ENCODE peak calls at places on chromosome 19, in six cellular contexts. G is lower lobe of right lung, I is neural progenitor cell, E is heart right ventricle, U is sigmoid colon, M is neuronal stem cell. Z is an unnamed sample.
A peak's percentile ranks its signal among the peaks of the same experiment; 100 is the strongest.

GRCh38 chr19:40272261-40272660 is 12.9 kb downstream of the AKT2 start:
- DNase-seq in I (no peak), M (no peak), U (no peak), E (no peak), G (no peak), Z (no peak)

GRCh38 chr19:794989-795658 is 2.1 kb upstream of the PTBP1 start:
- DNase-seq in M (no peak), U (no peak), E (no peak), G (no peak), I (no peak), Z (no peak)

GRCh38 chr19:11234486-11235075 is 4.8 kb upstream of the ANGPTL8 start:
- DNase-seq in I (no peak), U (no peak), E (no peak), M (no peak), G (no peak), Z (no peak)

GRCh38 chr19:33408538-33408937 is 35.0 kb downstream of the CEBPG start:
- DNase-seq in U (peak; percentile 21), E (no peak), G (no peak), I (no peak), M (no peak), Z (no peak)

GRCh38 chr19:51148571-51148970 is 6.5 kb downstream of the SIGLEC7 start:
- DNase-seq in U (no peak), G (no peak), I (no peak), E (no peak), M (no peak), Z (no peak)

GRCh38 chr19:34773555-34773864 is 495 bp upstream of the ZNF599 start:
- DNase-seq in I (no peak), G (no peak), M (no peak), U (no peak), E (no peak), Z (no peak)

GRCh38 chr19:7874080-7874856 is at the start of gene PRR36:
- DNase-seq in U (no peak), M (peak; percentile 79), G (peak; percentile 79), I (peak; percentile 92), E (no peak), Z (no peak)

GRCh38 chr19:10681658-10682057 is 19.6 kb upstream of the QTRT1 start:
- DNase-seq in M (no peak), G (no peak), E (no peak), U (no peak), I (no peak), Z (no peak)

GRCh38 chr19:9995999-9996398 is 14.3 kb downstream of the COL5A3 start:
- DNase-seq in E (no peak), G (no peak), I (no peak), M (no peak), U (no peak), Z (no peak)

GRCh38 chr19:1266116-1266817 is 2.9 kb upstream of the CIRBP start:
- DNase-seq in E (peak; percentile 93), M (peak; percentile 92), I (peak; percentile 95), U (peak; percentile 94), G (peak; percentile 93), Z (peak; percentile 52)

GRCh38 chr19:52028027-52028779 is at the start of gene ZNF614:
- DNase-seq in G (peak; percentile 92), M (peak; percentile 79), U (peak; percentile 90), E (peak; percentile 86), I (peak; percentile 92), Z (peak; percentile 43)

GRCh38 chr19:677201-677600 is 1.0 kb downstream of the FSTL3 start:
- DNase-seq in E (peak; percentile 75), M (no peak), G (peak; percentile 80), I (no peak), U (peak; percentile 94), Z (no peak)

GRCh38 chr19:33125929-33126388 is 6.0 kb upstream of the WDR88 start:
- DNase-seq in I (peak; percentile 72), E (no peak), G (no peak), U (peak; percentile 74), M (peak; percentile 54), Z (no peak)

GRCh38 chr19:13010992-13011652 is 15.8 kb downstream of the NFIX start:
- DNase-seq in G (no peak), I (no peak), M (no peak), E (no peak), U (no peak), Z (no peak)

GRCh38 chr19:52270266-52270885 is 989 bp downstream of the ZNF766 start:
- DNase-seq in I (peak; percentile 29), E (no peak), U (no peak), M (no peak), G (no peak), Z (no peak)

GRCh38 chr19:38319421-38320258 is at the start of gene KCNK6:
- DNase-seq in I (peak; percentile 78), U (no peak), M (no peak), E (peak; percentile 58), G (peak; percentile 73), Z (no peak)
- H3K4me3 ChIP-seq in I (peak within 1 kb of the TSS; percentile 57), U (peak within 1 kb of the TSS; percentile 55), M (peak within 1 kb of the TSS; percentile 27), E (peak within 1 kb of the TSS; percentile 68), G (peak within 1 kb of the TSS; percentile 75), Z (peak within 1 kb of the TSS; percentile 86)

DNA sequence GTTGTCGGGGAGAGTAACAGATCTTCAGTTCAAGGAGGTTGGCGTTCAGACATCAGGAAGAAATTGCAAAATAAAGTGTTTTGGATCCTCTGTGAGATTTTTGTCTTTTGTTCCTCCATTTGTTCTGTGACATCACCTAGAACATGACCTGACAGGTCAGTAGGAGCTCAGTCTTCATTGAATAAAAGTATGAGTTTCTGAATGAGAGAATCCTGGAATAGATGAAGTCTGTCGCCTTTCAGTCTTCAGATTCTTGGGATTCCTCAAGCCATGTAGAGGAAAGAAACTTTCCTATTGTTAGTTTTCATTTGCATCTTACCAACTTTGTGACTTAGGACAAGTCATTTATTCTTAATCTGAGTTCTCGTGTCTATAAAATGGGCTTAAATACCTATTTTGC is 14.4 kb downstream of the ARHGAP35 start:
- DNase-seq in G (no peak), U (no peak), E (no peak), M (no peak), I (no peak), Z (no peak)
- H3K27ac ChIP-seq in G (no peak overlapping the region), U (no peak overlapping the region), E (no peak overlapping the region), M (no peak overlapping the region), I (peak overlapping the region; percentile 78), Z (peak overlapping the region; percentile 27)

GRCh38 chr19:44746946-44747738 is 1.4 kb upstream of the BCL3 start:
- DNase-seq in U (peak; percentile 98), E (peak; percentile 96), I (peak; percentile 82), G (peak; percentile 92), M (peak; percentile 61), Z (peak; percentile 70)
- H3K4me1 ChIP-seq in U (peaks cover 89% of the 10 kb centered on the region), E (peaks cover 79% of the 10 kb centered on the region), I (no peaks in the 10 kb centered on the region), G (peaks cover 85% of the 10 kb centered on the region), M (peaks cover 7% of the 10 kb centered on the region), Z (peaks cover 71% of the 10 kb centered on the region)

GRCh38 chr19:54379187-54379678 is 14.5 kb upstream of the LAIR1 start:
- DNase-seq in E (no peak), I (no peak), G (no peak), M (no peak), U (no peak), Z (no peak)
- H3K4me3 ChIP-seq in E (no peak overlapping the region), I (no peak overlapping the region), G (no peak overlapping the region), M (no peak overlapping the region), U (no peak overlapping the region), Z (no peak overlapping the region)

DNA sequence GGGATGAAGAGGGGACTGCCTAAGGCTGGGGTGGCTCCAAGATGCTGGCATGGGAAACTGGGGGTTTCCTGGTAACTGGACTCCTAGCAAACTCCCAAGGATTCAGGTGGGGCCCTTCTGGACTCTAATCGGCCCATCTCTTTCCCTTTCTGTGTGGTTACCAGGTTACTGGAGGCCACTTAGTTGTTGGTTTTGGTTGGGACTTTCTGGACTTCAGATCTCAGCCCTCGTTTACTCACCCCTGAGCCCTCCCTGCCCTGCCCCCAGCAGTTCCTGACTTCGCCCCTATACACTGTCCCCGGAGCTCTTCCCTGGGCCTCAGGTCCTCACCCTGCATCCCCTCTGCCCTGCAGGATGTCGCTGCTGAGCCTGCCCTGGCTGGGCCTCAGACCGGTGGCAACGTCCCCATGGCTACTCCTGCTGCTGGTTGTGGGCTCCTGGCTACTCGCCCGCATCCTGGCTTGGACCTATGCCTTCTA is 328 bp downstream of the CYP4F12 start:
- DNase-seq in G (no peak), I (no peak), E (peak; percentile 23), M (no peak), U (no peak), Z (no peak)
- H3K27ac ChIP-seq in G (peak overlapping the region; percentile 62), I (no peak overlapping the region), E (peak overlapping the region; percentile 25), M (no peak overlapping the region), U (peak overlapping the region; percentile 75), Z (peak overlapping the region; percentile 81)

Z was measured in esophagus squamous epithelium.